ENCODE peak calls at places on chromosome 10, in eight cellular contexts. P is psoas muscle; F is endodermal cell; R is AG04450; J is prostate gland; L is AG09319; H is CD4-positive, alpha-beta T cell; B is WTC11. V is an unnamed sample.

GRCh38 chr10:133391761-133392518 is 2.0 kb upstream of the MTG1 start:
- DNase-seq in P (no peak), F (no peak), R (no peak), J (no peak), L (no peak), H (no peak), B (no peak), V (no peak)

GRCh38 chr10:12503311-12503710 is 154.0 kb downstream of the CAMK1D start:
- DNase-seq in P (no peak), F (peak; percentile 48), R (no peak), J (no peak), L (no peak), H (no peak), B (no peak), V (peak; percentile 59)

GRCh38 chr10:50805981-50806622 is 66.4 kb downstream of the ASAH2B start:
- DNase-seq in P (no peak), F (no peak), R (no peak), J (no peak), L (no peak), H (no peak), B (no peak), V (no peak)

GRCh38 chr10:28036587-28036986 is 37.7 kb upstream of the ODAD2 start:
- DNase-seq in P (no peak), F (no peak), R (peak; percentile 45), J (no peak), L (no peak), H (no peak), B (no peak), V (no peak)

GRCh38 chr10:11197854-11198253 is 180.2 kb downstream of the CELF2 start:
- DNase-seq in P (no peak), F (no peak), R (no peak), J (no peak), L (no peak), H (no peak), B (no peak), V (no peak)

GRCh38 chr10:57867226-57867625 is 400.5 kb downstream of the IPMK start:
- DNase-seq in P (no peak), F (no peak), R (no peak), J (no peak), L (no peak), H (no peak), B (no peak), V (no peak)

GRCh38 chr10:5481121-5481520 is 18.2 kb downstream of the CALML5 start:
- DNase-seq in P (no peak), F (peak; percentile 24), R (no peak), J (no peak), L (no peak), H (no peak), B (no peak), V (no peak)

GRCh38 chr10:124996127-124996853 is 54.4 kb downstream of the ZRANB1 start:
- DNase-seq in P (no peak), F (peak; percentile 50), R (no peak), J (peak; percentile 3), L (no peak), H (no peak), B (peak; percentile 8), V (peak; percentile 62)

GRCh38 chr10:50316695-50317648 is 65.7 kb upstream of the ASAH2 start:
- DNase-seq in P (no peak), F (no peak), R (no peak), J (no peak), L (no peak), H (no peak), B (no peak), V (no peak)

GRCh38 chr10:14190702-14191101 is 140.0 kb downstream of the FRMD4A start:
- DNase-seq in P (no peak), F (no peak), R (no peak), J (no peak), L (no peak), H (no peak), B (no peak), V (no peak)

GRCh38 chr10:14185501-14186045 is 145.2 kb downstream of the FRMD4A start:
- DNase-seq in P (no peak), F (peak; percentile 94), R (peak; percentile 83), J (no peak), L (no peak), H (peak; percentile 10), B (peak; percentile 42), V (no peak)

GRCh38 chr10:14182781-14183180 is 147.9 kb downstream of the FRMD4A start:
- DNase-seq in P (no peak), F (no peak), R (no peak), J (no peak), L (no peak), H (no peak), B (no peak), V (no peak)

GRCh38 chr10:14184841-14185500 is 145.8 kb downstream of the FRMD4A start:
- DNase-seq in P (no peak), F (peak; percentile 55), R (no peak), J (peak; percentile 51), L (no peak), H (peak; percentile 19), B (no peak), V (no peak)

DNA sequence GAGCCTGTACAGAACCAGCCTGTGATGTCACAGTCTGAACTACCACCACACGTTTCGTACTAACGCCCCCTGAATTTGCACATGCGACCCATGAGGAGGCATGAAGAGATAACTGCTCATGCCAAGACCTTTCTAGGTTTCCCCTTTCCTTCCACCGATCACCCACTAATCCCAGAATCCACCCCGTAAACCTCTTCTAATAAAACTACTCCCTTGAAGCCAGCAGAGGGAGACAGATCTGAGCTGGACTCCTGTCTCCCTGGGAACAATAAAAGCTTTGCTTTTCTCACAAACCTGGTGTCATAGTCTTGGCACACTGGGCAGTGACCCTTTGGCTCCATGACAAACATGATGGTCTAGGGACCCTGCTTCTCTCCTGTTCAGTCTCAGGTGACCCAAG is 144.5 kb downstream of the FRMD4A start:
- DNase-seq in P (no peak), F (peak; percentile 63), R (no peak), J (no peak), L (no peak), H (no peak), B (no peak), V (no peak)
- TF ChIP-seq CTCF in P (no peak), F (peak; percentile 77), R (peak; percentile 34), J (no peak), L (peak; percentile 2), H (no peak), B (peak; percentile 23), V (peak; percentile 43)

DNA sequence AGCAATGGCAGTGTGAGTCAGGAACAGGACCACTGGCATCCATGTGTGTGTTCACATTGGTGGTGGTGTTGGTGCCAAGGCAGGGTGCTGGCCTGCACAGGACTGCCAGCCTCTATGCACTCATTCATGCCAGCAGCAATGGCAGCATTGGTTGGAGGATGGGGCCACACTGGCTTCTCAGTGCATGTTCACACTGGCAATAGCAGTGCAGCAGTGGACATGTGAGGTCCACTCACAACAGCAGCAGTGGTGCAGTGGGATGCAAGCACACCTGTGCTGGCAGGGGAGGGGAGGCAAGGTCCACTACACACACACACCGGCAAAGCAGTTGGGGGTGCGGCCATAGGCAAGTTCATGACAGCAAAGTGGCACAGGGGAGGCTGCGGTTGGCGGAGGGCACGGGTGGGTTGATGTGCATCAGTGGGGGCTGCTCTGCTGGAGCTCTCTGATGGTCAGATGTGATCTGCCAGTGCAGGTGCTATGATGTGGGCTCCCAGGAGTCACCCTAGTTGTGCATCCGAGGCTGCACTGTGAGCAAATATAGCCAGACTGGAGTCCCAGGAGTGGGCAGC is 57.8 kb upstream of the TNKS2 start:
- DNase-seq in P (no peak), F (no peak), R (no peak), J (no peak), L (no peak), H (no peak), B (no peak), V (no peak)
- TF ChIP-seq CTCF in P (no peak), F (no peak), R (no peak), J (no peak), L (no peak), H (no peak), B (no peak), V (no peak)

GRCh38 chr10:32961892-32962369 is 3.9 kb upstream of the ITGB1 start:
- DNase-seq in P (no peak), F (no peak), R (peak; percentile 73), J (no peak), L (no peak), H (no peak), B (no peak), V (no peak)
- TF ChIP-seq CTCF in P (no peak), F (no peak), R (peak; percentile 37), J (no peak), L (peak; percentile 26), H (no peak), B (no peak), V (peak; percentile 30)

GRCh38 chr10:1069680-1070079 is 13.5 kb downstream of the WDR37 start:
- DNase-seq in P (no peak), F (no peak), R (no peak), J (no peak), L (no peak), H (no peak), B (no peak), V (no peak)

GRCh38 chr10:1074748-1075358 is 18.7 kb downstream of the WDR37 start:
- DNase-seq in P (no peak), F (no peak), R (no peak), J (no peak), L (no peak), H (no peak), B (no peak), V (no peak)

GRCh38 chr10:1070939-1071338 is 14.8 kb downstream of the WDR37 start:
- DNase-seq in P (no peak), F (peak; percentile 72), R (no peak), J (no peak), L (no peak), H (no peak), B (no peak), V (no peak)

GRCh38 chr10:1078668-1079067 is 22.5 kb downstream of the WDR37 start:
- DNase-seq in P (no peak), F (no peak), R (no peak), J (no peak), L (no peak), H (no peak), B (no peak), V (no peak)

DNA sequence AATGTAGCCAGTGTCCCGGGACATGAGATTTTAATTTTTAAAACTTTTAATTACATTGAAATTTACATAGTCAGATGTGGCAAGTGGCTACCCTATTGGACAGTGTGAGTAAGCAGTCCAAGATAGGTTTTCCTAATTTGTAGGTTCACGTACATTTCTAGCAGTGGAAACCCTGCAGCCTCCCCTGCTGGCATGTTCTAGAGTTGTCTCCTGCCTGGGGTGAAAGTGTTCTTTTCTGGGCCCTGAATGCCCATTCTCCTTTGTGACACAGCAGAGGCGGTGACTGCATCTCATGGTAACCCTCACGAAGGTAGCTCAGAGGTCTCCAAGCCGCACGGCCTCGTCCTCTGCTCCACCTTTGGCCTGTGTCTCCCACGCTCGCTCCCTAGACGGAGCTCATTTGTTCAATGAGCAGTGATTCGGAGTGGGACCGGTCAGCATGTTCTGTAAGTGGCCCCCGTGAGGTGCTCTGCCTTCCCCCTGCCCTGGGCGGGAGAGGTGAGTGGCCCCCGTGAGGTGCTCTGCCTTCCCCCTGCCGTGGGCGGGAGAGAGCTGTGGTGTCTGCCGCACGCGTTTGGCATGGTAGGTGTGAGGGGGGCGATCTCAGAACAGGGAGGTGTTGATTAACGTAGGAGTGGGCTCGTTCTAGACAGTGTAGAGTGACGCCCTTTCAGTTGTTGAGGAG is 18.0 kb downstream of the WDR37 start:
- DNase-seq in P (no peak), F (peak; percentile 58), R (no peak), J (no peak), L (no peak), H (no peak), B (no peak), V (no peak)
- TF ChIP-seq CTCF in P (peak; percentile 9), F (peak; percentile 44), R (no peak), J (no peak), L (no peak), H (no peak), B (no peak), V (no peak)

V was measured in osteocyte.